ENCODE peak calls at places on chromosomes 6 and 20, in nine cellular contexts. I, R, C, W, P, O, M, D and X are unnamed samples.
A peak's percentile ranks its signal among the peaks of the same experiment; 100 is the strongest.

GRCh38 chr20:36736451-36737182 is 9.3 kb downstream of the NDRG3 start:
- DNase-seq in I (no peak), P (no peak), D (no peak), W (no peak), R (no peak), C (no peak), M (no peak), O (no peak), X (no peak)

GRCh38 chr20:5030348-5031205 is 29.3 kb upstream of the SLC23A2 start:
- DNase-seq in R (no peak), C (no peak), I (peak; percentile 25), D (no peak), P (no peak), W (no peak), O (no peak), M (no peak), X (peak; percentile 49)

GRCh38 chr6:52994789-52995078 is 350 bp downstream of the GSTA4 start:
- DNase-seq in D (peak; percentile 57), R (peak; percentile 36), W (no peak), M (peak; percentile 33), P (peak; percentile 59), C (no peak), I (peak; percentile 45), O (no peak), X (no peak)

GRCh38 chr20:24989162-24989561 is 3.4 kb downstream of the APMAP start:
- DNase-seq in P (no peak), D (no peak), I (no peak), W (no peak), C (no peak), O (no peak), M (no peak), R (no peak), X (no peak)

GRCh38 chr20:41306061-41306727 is 11.3 kb downstream of the ZHX3 start:
- DNase-seq in I (no peak), R (peak; percentile 65), D (no peak), C (no peak), O (no peak), P (no peak), W (no peak), M (no peak), X (no peak)

GRCh38 chr6:26363882-26364825 is 844 bp upstream of the BTN3A2 start:
- DNase-seq in I (no peak), M (no peak), C (no peak), W (no peak), O (no peak), D (no peak), P (no peak), R (no peak), X (no peak)

GRCh38 chr6:32460528-32460927 is 20.8 kb downstream of the HLA-DRA start:
- DNase-seq in R (no peak), W (no peak), O (no peak), M (no peak), C (no peak), I (no peak), D (peak; percentile 27), P (no peak), X (no peak)

GRCh38 chr20:33583154-33583553 is 79.0 kb upstream of the C20orf144 start:
- DNase-seq in I (no peak), P (no peak), D (no peak), M (no peak), O (no peak), C (no peak), R (no peak), W (no peak), X (no peak)

GRCh38 chr20:63212792-63213191 is 3.1 kb downstream of the YTHDF1 start:
- DNase-seq in I (no peak), O (no peak), D (no peak), R (no peak), P (no peak), W (no peak), C (no peak), M (no peak), X (no peak)

GRCh38 chr6:16508959-16509358 is 252.3 kb downstream of the ATXN1 start:
- DNase-seq in P (no peak), I (no peak), D (no peak), C (no peak), R (no peak), O (no peak), W (no peak), M (no peak), X (no peak)

GRCh38 chr6:16512585-16513109 is 248.6 kb downstream of the ATXN1 start:
- DNase-seq in P (no peak), R (no peak), D (no peak), O (no peak), I (no peak), C (no peak), M (no peak), W (no peak), X (no peak)

GRCh38 chr6:16510245-16510644 is 251.0 kb downstream of the ATXN1 start:
- DNase-seq in I (no peak), W (no peak), P (no peak), D (no peak), M (no peak), O (no peak), R (no peak), C (no peak), X (no peak)

GRCh38 chr6:16511723-16512584 is 249.3 kb downstream of the ATXN1 start:
- DNase-seq in M (no peak), O (no peak), D (no peak), I (no peak), R (no peak), P (no peak), C (no peak), W (no peak), X (no peak)

GRCh38 chr6:16511048-16511660 is 250.1 kb downstream of the ATXN1 start:
- DNase-seq in C (no peak), D (peak; percentile 62), P (no peak), I (no peak), O (no peak), R (no peak), W (peak; percentile 22), M (no peak), X (no peak)
- TF ChIP-seq CTCF in C (no peak), D (peak; percentile 67), P (peak; percentile 65), I (peak; percentile 50), O (peak; percentile 64), R (peak; percentile 52), W (peak; percentile 66), M (peak; percentile 74), X (peak; percentile 86)

GRCh38 chr20:47318596-47319516 is 37.6 kb downstream of the ZMYND8 start:
- DNase-seq in R (no peak), O (no peak), M (peak; percentile 76), C (no peak), P (peak; percentile 43), I (peak; percentile 89), D (peak; percentile 83), W (peak; percentile 78), X (no peak)

GRCh38 chr20:47315339-47315662 is 41.2 kb downstream of the ZMYND8 start:
- DNase-seq in C (no peak), R (no peak), O (no peak), M (no peak), P (no peak), W (peak; percentile 48), D (peak; percentile 62), I (peak; percentile 52), X (no peak)

GRCh38 chr20:47316776-47317126 is 39.7 kb downstream of the ZMYND8 start:
- DNase-seq in P (no peak), W (no peak), O (no peak), C (no peak), D (no peak), I (no peak), M (no peak), R (no peak), X (no peak)

GRCh38 chr20:47318027-47318595 is 38.4 kb downstream of the ZMYND8 start:
- DNase-seq in P (no peak), W (peak; percentile 79), C (no peak), O (no peak), D (no peak), R (no peak), M (no peak), I (no peak), X (no peak)

DNA sequence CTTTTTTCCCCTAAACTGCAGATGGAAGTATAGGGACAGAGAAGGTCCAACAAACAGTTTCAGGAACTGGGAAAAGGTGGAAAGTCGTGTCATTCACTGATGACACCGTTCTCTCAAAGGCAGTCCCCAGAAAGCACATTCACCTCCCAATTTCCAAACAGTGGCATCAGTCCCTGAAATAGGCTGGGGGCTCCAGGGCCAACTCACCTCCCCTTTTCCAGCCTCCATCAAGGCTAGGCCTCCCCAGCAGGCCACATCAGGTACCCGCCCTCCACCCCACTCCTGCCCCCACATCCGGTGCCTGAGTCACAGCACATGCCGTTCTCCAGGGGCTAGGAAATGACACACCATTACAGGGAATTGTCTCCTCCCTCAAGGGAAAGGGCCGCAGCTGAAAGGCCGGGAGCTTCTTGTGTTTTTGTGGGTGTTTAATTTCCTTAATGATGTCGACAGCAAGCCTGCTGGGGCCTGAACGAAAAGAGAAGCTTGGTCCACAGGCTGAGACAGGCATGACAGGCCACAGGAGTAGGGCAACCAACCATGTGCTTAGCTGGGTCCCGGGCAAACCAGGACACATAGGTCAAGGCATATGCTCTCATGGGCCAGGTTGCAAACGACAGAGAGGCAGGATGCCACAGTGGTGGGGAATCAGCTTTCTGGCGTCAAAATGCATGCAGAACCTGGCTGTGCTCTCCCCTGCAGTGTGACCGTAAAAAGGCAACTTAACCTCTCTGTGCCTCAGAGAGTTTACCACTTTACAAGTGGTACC is 39.2 kb downstream of the ZMYND8 start:
- DNase-seq in W (peak; percentile 100), I (peak; percentile 88), M (peak; percentile 73), P (no peak), O (no peak), R (no peak), C (peak; percentile 98), D (peak; percentile 76), X (no peak)
- TF ChIP-seq CTCF in W (no peak), I (no peak), M (no peak), P (no peak), O (no peak), R (no peak), C (no peak), D (no peak), X (no peak)

DNA sequence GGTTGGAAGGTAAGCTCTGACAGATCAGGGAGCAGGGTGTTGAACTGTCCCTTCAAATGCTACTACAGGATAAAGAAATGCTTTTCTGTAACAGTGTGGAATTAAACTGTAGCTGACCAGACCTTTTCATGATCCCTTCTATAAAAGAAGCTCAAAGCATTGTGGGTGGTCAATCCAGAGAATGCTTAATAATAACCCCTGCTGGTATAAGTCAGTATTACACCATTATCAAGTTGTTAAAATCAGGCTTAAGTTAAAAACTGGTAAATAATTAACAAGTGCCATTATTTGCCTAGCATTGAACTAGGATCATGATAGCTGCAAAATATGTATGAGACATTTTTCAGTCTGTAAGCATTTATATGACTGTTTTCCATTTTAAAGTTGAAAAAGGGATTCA is 468.9 kb downstream of the PKHD1 start:
- DNase-seq in P (no peak), O (no peak), W (no peak), C (no peak), M (no peak), R (no peak), I (no peak), D (peak; percentile 71), X (no peak)
- TF ChIP-seq CTCF in P (peak; percentile 65), O (peak; percentile 60), W (no peak), C (peak; percentile 5), M (no peak), R (peak; percentile 1), I (peak; percentile 21), D (peak; percentile 56), X (peak; percentile 75)

DNA sequence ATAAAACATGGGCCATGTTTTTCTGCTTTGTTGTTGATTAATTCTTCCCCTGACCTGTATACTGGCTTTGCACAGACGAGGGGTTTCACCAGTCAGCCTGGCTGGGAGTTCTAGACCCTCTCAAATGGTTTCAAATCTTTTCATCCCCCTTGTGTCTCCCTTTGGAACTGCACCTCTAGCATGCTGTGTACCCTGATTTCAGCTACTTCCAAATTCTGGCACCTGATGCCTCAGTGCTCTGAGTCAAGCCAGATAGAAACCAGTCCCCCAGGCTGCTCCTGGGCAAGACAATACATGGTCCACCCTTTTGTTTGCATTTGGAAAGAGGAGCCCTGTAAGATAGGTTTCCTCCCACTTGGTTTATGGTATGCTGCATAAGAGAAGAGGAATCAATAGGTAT is 290.2 kb downstream of the BTBD3 start:
- DNase-seq in C (no peak), W (peak; percentile 7), R (no peak), P (peak; percentile 54), I (no peak), D (peak; percentile 86), O (no peak), M (no peak), X (no peak)
- TF ChIP-seq CTCF in C (no peak), W (peak; percentile 79), R (no peak), P (peak; percentile 66), I (no peak), D (peak; percentile 77), O (peak; percentile 56), M (peak; percentile 54), X (peak; percentile 80)